ENCODE peak calls at places on chromosome 15, in five cellular contexts. L is small intestine, F is nucleus accumbens, E is AG04450, A is H54. I is an unnamed sample.
A peak's percentile ranks its signal among the peaks of the same experiment; 100 is the strongest.

GRCh38 chr15:70442616-70443321 is 320.6 kb downstream of the UACA start:
- DNase-seq in L (no peak), F (no peak), E (no peak), A (no peak), I (no peak)

GRCh38 chr15:57537072-57537471 is 54.6 kb upstream of the MYZAP start:
- DNase-seq in A (peak; percentile 54), E (no peak), L (peak; percentile 25), F (no peak), I (peak; percentile 43)

GRCh38 chr15:68408526-68408925 is 23.4 kb downstream of the ITGA11 start:
- DNase-seq in F (no peak), E (no peak), L (no peak), A (no peak), I (no peak)

GRCh38 chr15:56767315-56767714 is 34.0 kb upstream of the ZNF280D start:
- DNase-seq in L (no peak), F (no peak), E (no peak), A (no peak), I (no peak)

GRCh38 chr15:65400760-65401606 is 21.8 kb downstream of the IGDCC4 start:
- DNase-seq in F (no peak), L (peak; percentile 51), E (no peak), A (peak; percentile 87), I (no peak)

GRCh38 chr15:89912674-89913396 is at the start of gene ARPIN:
- DNase-seq in A (peak; percentile 47), F (no peak), L (peak; percentile 59), E (no peak), I (peak; percentile 67)

GRCh38 chr15:81222007-81222406 is 25.3 kb downstream of the IL16 start:
- DNase-seq in A (no peak), L (no peak), E (no peak), F (no peak), I (no peak)

GRCh38 chr15:91408476-91409076 is 308.5 kb downstream of the SV2B start:
- DNase-seq in E (no peak), F (no peak), L (peak; percentile 56), A (no peak), I (peak; percentile 38)

GRCh38 chr15:69939513-69940440 is 157.9 kb downstream of the TLE3 start:
- DNase-seq in A (no peak), L (peak; percentile 28), E (no peak), F (no peak), I (no peak)

GRCh38 chr15:71685420-71685993 is 124.8 kb upstream of the NR2E3 start:
- DNase-seq in F (no peak), A (no peak), L (no peak), E (no peak), I (no peak)

GRCh38 chr15:61228025-61228901 is 839 bp downstream of the RORA start:
- DNase-seq in E (no peak), L (no peak), F (no peak), A (no peak), I (peak; percentile 41)

GRCh38 chr15:90683876-90684275 is 33.3 kb upstream of the BLM start:
- DNase-seq in E (no peak), F (no peak), L (no peak), A (no peak), I (no peak)

GRCh38 chr15:75389791-75390382 is 21.5 kb upstream of the MAN2C1 start:
- DNase-seq in F (no peak), A (no peak), L (no peak), E (no peak), I (no peak)

GRCh38 chr15:60520825-60521368 is 42.0 kb upstream of the ICE2 start:
- DNase-seq in A (peak; percentile 6), L (peak; percentile 70), E (peak; percentile 47), F (no peak), I (peak; percentile 47)

GRCh38 chr15:66252411-66253295 is 897 bp downstream of the MEGF11 start:
- DNase-seq in A (peak; percentile 61), L (peak; percentile 46), F (no peak), E (no peak), I (peak; percentile 68)

GRCh38 chr15:37058316-37058985 is 41.9 kb downstream of the MEIS2 start:
- DNase-seq in F (no peak), L (no peak), E (no peak), A (no peak), I (no peak)

GRCh38 chr15:23574742-23575141 is 9.3 kb downstream of the MKRN3 start:
- DNase-seq in F (no peak), A (no peak), L (no peak), E (no peak), I (no peak)

GRCh38 chr15:88938802-88939485 is 25.8 kb upstream of the MFGE8 start:
- DNase-seq in L (no peak), F (no peak), A (no peak), E (no peak), I (no peak)

GRCh38 chr15:101613130-101614000 is 38.8 kb downstream of the TM2D3 start:
- DNase-seq in E (no peak), L (peak; percentile 90), F (peak; percentile 32), A (no peak), I (peak; percentile 68)

GRCh38 chr15:36364377-36364776 is 215.0 kb upstream of the CDIN1 start:
- DNase-seq in E (no peak), A (no peak), F (no peak), L (no peak), I (no peak)

GRCh38 chr15:98658831-98659699 is 10.7 kb downstream of the IGF1R start:
- DNase-seq in F (no peak), E (no peak), A (no peak), L (peak; percentile 75), I (no peak)

GRCh38 chr15:43187544-43188155 is 2.4 kb downstream of the CCNDBP1 start:
- DNase-seq in E (peak; percentile 34), L (peak; percentile 49), F (no peak), A (no peak), I (no peak)

I was measured in dorsolateral prefrontal cortex.